ENCODE peak calls at places on chromosomes 11 and 22, in nine cellular contexts. One of them, this sample, is unnamed.

GRCh38 chr11:102599642-102600261 is 25.4 kb downstream of the MMP20 start:
- DNase-seq in CD4-positive, CD25-positive, alpha-beta regulatory T cell: peak
- DNase-seq in ELR: peak
- DNase-seq in GM19239: peak
- DNase-seq in cardiac muscle cell: no peak
- DNase-seq in omental fat pad: no peak
- DNase-seq in KBM-7: no peak
- DNase-seq in fibroblast of the aortic adventitia: peak
- DNase-seq in mucosa of descending colon: no peak
- DNase-seq in this sample: no peak

GRCh38 chr11:1345752-1346513 is 36.5 kb upstream of the TOLLIP start:
- DNase-seq in CD4-positive, CD25-positive, alpha-beta regulatory T cell: no peak
- DNase-seq in ELR: no peak
- DNase-seq in GM19239: no peak
- DNase-seq in cardiac muscle cell: no peak
- DNase-seq in omental fat pad: peak
- DNase-seq in KBM-7: no peak
- DNase-seq in fibroblast of the aortic adventitia: no peak
- DNase-seq in mucosa of descending colon: no peak
- DNase-seq in this sample: no peak

GRCh38 chr11:1826552-1827094 is 8.2 kb upstream of the SYT8 start:
- DNase-seq in CD4-positive, CD25-positive, alpha-beta regulatory T cell: no peak
- DNase-seq in ELR: peak
- DNase-seq in GM19239: no peak
- DNase-seq in cardiac muscle cell: no peak
- DNase-seq in omental fat pad: no peak
- DNase-seq in KBM-7: no peak
- DNase-seq in fibroblast of the aortic adventitia: peak
- DNase-seq in mucosa of descending colon: peak
- DNase-seq in this sample: no peak

GRCh38 chr11:130448416-130449068 is at the start of gene ADAMTS15:
- DNase-seq in CD4-positive, CD25-positive, alpha-beta regulatory T cell: peak
- DNase-seq in ELR: peak
- DNase-seq in GM19239: no peak
- DNase-seq in cardiac muscle cell: peak
- DNase-seq in omental fat pad: no peak
- DNase-seq in KBM-7: peak
- DNase-seq in fibroblast of the aortic adventitia: peak
- DNase-seq in mucosa of descending colon: peak
- DNase-seq in this sample: no peak

GRCh38 chr22:44428941-44429615 is 69.0 kb downstream of the RTL6 start:
- DNase-seq in CD4-positive, CD25-positive, alpha-beta regulatory T cell: no peak
- DNase-seq in ELR: no peak
- DNase-seq in GM19239: no peak
- DNase-seq in cardiac muscle cell: no peak
- DNase-seq in omental fat pad: no peak
- DNase-seq in KBM-7: no peak
- DNase-seq in fibroblast of the aortic adventitia: no peak
- DNase-seq in mucosa of descending colon: no peak
- DNase-seq in this sample: no peak

GRCh38 chr22:20655623-20656022 is 118.3 kb upstream of the SERPIND1 start:
- DNase-seq in CD4-positive, CD25-positive, alpha-beta regulatory T cell: no peak
- DNase-seq in ELR: no peak
- DNase-seq in GM19239: no peak
- DNase-seq in cardiac muscle cell: no peak
- DNase-seq in omental fat pad: no peak
- DNase-seq in KBM-7: no peak
- DNase-seq in fibroblast of the aortic adventitia: no peak
- DNase-seq in mucosa of descending colon: no peak
- DNase-seq in this sample: no peak

GRCh38 chr22:46010177-46010867 is 33.4 kb upstream of the WNT7B start:
- DNase-seq in CD4-positive, CD25-positive, alpha-beta regulatory T cell: no peak
- DNase-seq in ELR: peak
- DNase-seq in GM19239: no peak
- DNase-seq in cardiac muscle cell: no peak
- DNase-seq in omental fat pad: no peak
- DNase-seq in KBM-7: no peak
- DNase-seq in fibroblast of the aortic adventitia: peak
- DNase-seq in mucosa of descending colon: no peak
- DNase-seq in this sample: no peak

GRCh38 chr11:86202013-86202336 is 42.6 kb upstream of the EED start:
- DNase-seq in CD4-positive, CD25-positive, alpha-beta regulatory T cell: peak
- DNase-seq in ELR: no peak
- DNase-seq in GM19239: no peak
- DNase-seq in cardiac muscle cell: no peak
- DNase-seq in omental fat pad: no peak
- DNase-seq in KBM-7: no peak
- DNase-seq in fibroblast of the aortic adventitia: no peak
- DNase-seq in mucosa of descending colon: no peak
- DNase-seq in this sample: no peak

GRCh38 chr11:1281326-1281973 is 28.0 kb downstream of the TOLLIP start:
- DNase-seq in CD4-positive, CD25-positive, alpha-beta regulatory T cell: no peak
- DNase-seq in ELR: no peak
- DNase-seq in GM19239: no peak
- DNase-seq in cardiac muscle cell: no peak
- DNase-seq in omental fat pad: no peak
- DNase-seq in KBM-7: no peak
- DNase-seq in fibroblast of the aortic adventitia: no peak
- DNase-seq in mucosa of descending colon: no peak
- DNase-seq in this sample: no peak

This sample was measured in CD8-positive, alpha-beta T cell.